ENCODE peak calls at places on chromosomes 4 and X, in seven cellular contexts. One of them, this sample, is unnamed.
A peak's percentile ranks its signal among the peaks of the same experiment; 100 is the strongest.

GRCh38 chrX:18575744-18576143 is 96.2 kb downstream of the RS1 start:
- DNase-seq in putamen: no peak
- DNase-seq in fibroblast of the aortic adventitia: no peak
- DNase-seq in heart left ventricle: no peak
- DNase-seq in effector CD4-positive, alpha-beta T cell: no peak
- DNase-seq in GM03348: no peak
- DNase-seq in endothelial cell: no peak
- DNase-seq in this sample: no peak

GRCh38 chr4:40672528-40673522 is 43.2 kb upstream of the RBM47 start:
- DNase-seq in putamen: peak; percentile 78
- DNase-seq in fibroblast of the aortic adventitia: peak; percentile 93
- DNase-seq in heart left ventricle: no peak
- DNase-seq in effector CD4-positive, alpha-beta T cell: no peak
- DNase-seq in GM03348: peak; percentile 74
- DNase-seq in endothelial cell: no peak
- DNase-seq in this sample: no peak

GRCh38 chr4:16692021-16692420 is 206.4 kb downstream of the LDB2 start:
- DNase-seq in putamen: no peak
- DNase-seq in fibroblast of the aortic adventitia: no peak
- DNase-seq in heart left ventricle: no peak
- DNase-seq in effector CD4-positive, alpha-beta T cell: no peak
- DNase-seq in GM03348: no peak
- DNase-seq in endothelial cell: no peak
- DNase-seq in this sample: no peak

GRCh38 chr4:7909966-7910720 is 29.5 kb downstream of the AFAP1 start:
- DNase-seq in putamen: no peak
- DNase-seq in fibroblast of the aortic adventitia: peak; percentile 86
- DNase-seq in heart left ventricle: peak; percentile 31
- DNase-seq in effector CD4-positive, alpha-beta T cell: no peak
- DNase-seq in GM03348: peak; percentile 64
- DNase-seq in endothelial cell: no peak
- DNase-seq in this sample: no peak

GRCh38 chrX:149629730-149630387 is 1.7 kb downstream of the TMEM185A start:
- DNase-seq in putamen: no peak
- DNase-seq in fibroblast of the aortic adventitia: no peak
- DNase-seq in heart left ventricle: no peak
- DNase-seq in effector CD4-positive, alpha-beta T cell: no peak
- DNase-seq in GM03348: no peak
- DNase-seq in endothelial cell: no peak
- DNase-seq in this sample: no peak

GRCh38 chr4:20679946-20680345 is 20.3 kb upstream of the PACRGL start:
- DNase-seq in putamen: no peak
- DNase-seq in fibroblast of the aortic adventitia: no peak
- DNase-seq in heart left ventricle: no peak
- DNase-seq in effector CD4-positive, alpha-beta T cell: no peak
- DNase-seq in GM03348: no peak
- DNase-seq in endothelial cell: no peak
- DNase-seq in this sample: no peak

GRCh38 chr4:23097251-23097650 is 404.5 kb downstream of the GBA3 start:
- DNase-seq in putamen: no peak
- DNase-seq in fibroblast of the aortic adventitia: peak; percentile 57
- DNase-seq in heart left ventricle: no peak
- DNase-seq in effector CD4-positive, alpha-beta T cell: no peak
- DNase-seq in GM03348: peak; percentile 39
- DNase-seq in endothelial cell: no peak
- DNase-seq in this sample: no peak

GRCh38 chr4:112099701-112100289 is 45.5 kb upstream of the FAM241A start:
- DNase-seq in putamen: peak; percentile 47
- DNase-seq in fibroblast of the aortic adventitia: peak; percentile 84
- DNase-seq in heart left ventricle: no peak
- DNase-seq in effector CD4-positive, alpha-beta T cell: no peak
- DNase-seq in GM03348: peak; percentile 66
- DNase-seq in endothelial cell: no peak
- DNase-seq in this sample: peak; percentile 72

GRCh38 chrX:45621356-45622041 is 420.8 kb upstream of the DIPK2B start:
- DNase-seq in putamen: no peak
- DNase-seq in fibroblast of the aortic adventitia: peak; percentile 73
- DNase-seq in heart left ventricle: no peak
- DNase-seq in effector CD4-positive, alpha-beta T cell: no peak
- DNase-seq in GM03348: peak; percentile 23
- DNase-seq in endothelial cell: no peak
- DNase-seq in this sample: no peak

GRCh38 chr4:97911236-97911906 is 231.9 kb downstream of the STPG2 start:
- DNase-seq in putamen: no peak
- DNase-seq in fibroblast of the aortic adventitia: no peak
- DNase-seq in heart left ventricle: no peak
- DNase-seq in effector CD4-positive, alpha-beta T cell: no peak
- DNase-seq in GM03348: no peak
- DNase-seq in endothelial cell: no peak
- DNase-seq in this sample: no peak

GRCh38 chrX:140672840-140673731 is 36.5 kb upstream of the LINC00632 start:
- DNase-seq in putamen: peak; percentile 68
- DNase-seq in fibroblast of the aortic adventitia: no peak
- DNase-seq in heart left ventricle: no peak
- DNase-seq in effector CD4-positive, alpha-beta T cell: no peak
- DNase-seq in GM03348: no peak
- DNase-seq in endothelial cell: no peak
- DNase-seq in this sample: no peak

GRCh38 chr4:175350246-175350645 is 432.1 kb downstream of the ADAM29 start:
- DNase-seq in putamen: no peak
- DNase-seq in fibroblast of the aortic adventitia: no peak
- DNase-seq in heart left ventricle: no peak
- DNase-seq in effector CD4-positive, alpha-beta T cell: no peak
- DNase-seq in GM03348: no peak
- DNase-seq in endothelial cell: no peak
- DNase-seq in this sample: no peak

This sample was measured in Karpas-422.